ENCODE peak calls at places on chromosomes 16 and 17, in seven cellular contexts. One of them, this sample, is unnamed.

GRCh38 chr17:954431-955164 is 25.0 kb downstream of the NXN start:
- DNase-seq in H1: no peak
- DNase-seq in transverse colon: no peak
- DNase-seq in sigmoid colon: no peak
- DNase-seq in SK-N-SH: no peak
- DNase-seq in stomach: no peak
- DNase-seq in esophagus muscularis mucosa: no peak
- DNase-seq in this sample: no peak

GRCh38 chr17:63492940-63493339 is 16.1 kb downstream of the ACE start:
- DNase-seq in H1: no peak
- DNase-seq in transverse colon: no peak
- DNase-seq in sigmoid colon: no peak
- DNase-seq in SK-N-SH: no peak
- DNase-seq in stomach: no peak
- DNase-seq in esophagus muscularis mucosa: no peak
- DNase-seq in this sample: no peak

GRCh38 chr16:69286941-69287713 is 24.0 kb upstream of the VPS4A start:
- DNase-seq in H1: no peak
- DNase-seq in transverse colon: peak; percentile 26
- DNase-seq in sigmoid colon: peak; percentile 81
- DNase-seq in SK-N-SH: peak; percentile 39
- DNase-seq in stomach: no peak
- DNase-seq in esophagus muscularis mucosa: no peak
- DNase-seq in this sample: no peak

GRCh38 chr16:69166946-69167930 is 19.7 kb upstream of the SNTB2 start:
- DNase-seq in H1: no peak
- DNase-seq in transverse colon: no peak
- DNase-seq in sigmoid colon: peak; percentile 13
- DNase-seq in SK-N-SH: no peak
- DNase-seq in stomach: no peak
- DNase-seq in esophagus muscularis mucosa: no peak
- DNase-seq in this sample: no peak

GRCh38 chr16:65178151-65178550 is 56.3 kb upstream of the CDH11 start:
- DNase-seq in H1: no peak
- DNase-seq in transverse colon: no peak
- DNase-seq in sigmoid colon: no peak
- DNase-seq in SK-N-SH: no peak
- DNase-seq in stomach: no peak
- DNase-seq in esophagus muscularis mucosa: no peak
- DNase-seq in this sample: no peak

GRCh38 chr17:15453782-15454181 is 13.6 kb downstream of the CDRT4 start:
- DNase-seq in H1: no peak
- DNase-seq in transverse colon: no peak
- DNase-seq in sigmoid colon: no peak
- DNase-seq in SK-N-SH: no peak
- DNase-seq in stomach: no peak
- DNase-seq in esophagus muscularis mucosa: no peak
- DNase-seq in this sample: no peak

GRCh38 chr16:59510008-59510424 is 775.9 kb upstream of the GOT2 start:
- DNase-seq in H1: no peak
- DNase-seq in transverse colon: no peak
- DNase-seq in sigmoid colon: no peak
- DNase-seq in SK-N-SH: no peak
- DNase-seq in stomach: peak; percentile 40
- DNase-seq in esophagus muscularis mucosa: no peak
- DNase-seq in this sample: no peak

GRCh38 chr17:14068542-14069250 is 608 bp upstream of the COX10 start:
- DNase-seq in H1: no peak
- DNase-seq in transverse colon: no peak
- DNase-seq in sigmoid colon: no peak
- DNase-seq in SK-N-SH: no peak
- DNase-seq in stomach: no peak
- DNase-seq in esophagus muscularis mucosa: no peak
- DNase-seq in this sample: no peak

GRCh38 chr16:63461248-63461841 is 1425.1 kb upstream of the CDH8 start:
- DNase-seq in H1: no peak
- DNase-seq in transverse colon: no peak
- DNase-seq in sigmoid colon: no peak
- DNase-seq in SK-N-SH: peak; percentile 18
- DNase-seq in stomach: no peak
- DNase-seq in esophagus muscularis mucosa: no peak
- DNase-seq in this sample: no peak

GRCh38 chr16:22623351-22623781 is 112.7 kb downstream of the NPIPB5 start:
- DNase-seq in H1: no peak
- DNase-seq in transverse colon: no peak
- DNase-seq in sigmoid colon: no peak
- DNase-seq in SK-N-SH: no peak
- DNase-seq in stomach: no peak
- DNase-seq in esophagus muscularis mucosa: no peak
- DNase-seq in this sample: no peak

GRCh38 chr17:30477758-30478115 is 529 bp downstream of the GOSR1 start:
- DNase-seq in H1: no peak
- DNase-seq in transverse colon: no peak
- DNase-seq in sigmoid colon: no peak
- DNase-seq in SK-N-SH: no peak
- DNase-seq in stomach: no peak
- DNase-seq in esophagus muscularis mucosa: no peak
- DNase-seq in this sample: no peak

GRCh38 chr17:45256114-45256966 is 5.6 kb downstream of the SPATA32 start:
- DNase-seq in H1: no peak
- DNase-seq in transverse colon: no peak
- DNase-seq in sigmoid colon: no peak
- DNase-seq in SK-N-SH: no peak
- DNase-seq in stomach: no peak
- DNase-seq in esophagus muscularis mucosa: no peak
- DNase-seq in this sample: no peak

GRCh38 chr16:1989826-1990335 is at the start of gene SYNGR3:
- DNase-seq in H1: no peak
- DNase-seq in transverse colon: no peak
- DNase-seq in sigmoid colon: no peak
- DNase-seq in SK-N-SH: peak; percentile 86
- DNase-seq in stomach: no peak
- DNase-seq in esophagus muscularis mucosa: no peak
- DNase-seq in this sample: no peak

GRCh38 chr17:3992370-3992769 is 28.1 kb upstream of the ATP2A3 start:
- DNase-seq in H1: no peak
- DNase-seq in transverse colon: no peak
- DNase-seq in sigmoid colon: no peak
- DNase-seq in SK-N-SH: no peak
- DNase-seq in stomach: no peak
- DNase-seq in esophagus muscularis mucosa: no peak
- DNase-seq in this sample: no peak

GRCh38 chr17:43834106-43834505 is 1.2 kb upstream of the MPP3 start:
- DNase-seq in H1: no peak
- DNase-seq in transverse colon: no peak
- DNase-seq in sigmoid colon: peak; percentile 84
- DNase-seq in SK-N-SH: no peak
- DNase-seq in stomach: no peak
- DNase-seq in esophagus muscularis mucosa: no peak
- DNase-seq in this sample: no peak

GRCh38 chr16:69320731-69321073 is 9.6 kb downstream of the VPS4A start:
- DNase-seq in H1: no peak
- DNase-seq in transverse colon: no peak
- DNase-seq in sigmoid colon: peak; percentile 46
- DNase-seq in SK-N-SH: no peak
- DNase-seq in stomach: no peak
- DNase-seq in esophagus muscularis mucosa: no peak
- DNase-seq in this sample: no peak

GRCh38 chr17:78933959-78934568 is 8.9 kb upstream of the TIMP2 start:
- DNase-seq in H1: no peak
- DNase-seq in transverse colon: peak; percentile 90
- DNase-seq in sigmoid colon: peak; percentile 100
- DNase-seq in SK-N-SH: peak; percentile 86
- DNase-seq in stomach: peak; percentile 96
- DNase-seq in esophagus muscularis mucosa: peak; percentile 99
- DNase-seq in this sample: peak; percentile 96

GRCh38 chr16:89193021-89193575 is 7.2 kb downstream of the SLC22A31 start:
- DNase-seq in H1: peak; percentile 90
- DNase-seq in transverse colon: peak; percentile 63
- DNase-seq in sigmoid colon: no peak
- DNase-seq in SK-N-SH: peak; percentile 87
- DNase-seq in stomach: peak; percentile 62
- DNase-seq in esophagus muscularis mucosa: no peak
- DNase-seq in this sample: no peak

GRCh38 chr16:47492428-47493357 is 31.6 kb downstream of the PHKB start:
- DNase-seq in H1: no peak
- DNase-seq in transverse colon: peak; percentile 57
- DNase-seq in sigmoid colon: peak; percentile 93
- DNase-seq in SK-N-SH: no peak
- DNase-seq in stomach: peak; percentile 47
- DNase-seq in esophagus muscularis mucosa: no peak
- DNase-seq in this sample: peak; percentile 79

GRCh38 chr17:52036416-52036815 is 122.1 kb downstream of the CA10 start:
- DNase-seq in H1: no peak
- DNase-seq in transverse colon: no peak
- DNase-seq in sigmoid colon: no peak
- DNase-seq in SK-N-SH: no peak
- DNase-seq in stomach: no peak
- DNase-seq in esophagus muscularis mucosa: no peak
- DNase-seq in this sample: no peak

GRCh38 chr17:49053171-49053829 is 56.1 kb downstream of the IGF2BP1 start:
- DNase-seq in H1: no peak
- DNase-seq in transverse colon: peak; percentile 19
- DNase-seq in sigmoid colon: no peak
- DNase-seq in SK-N-SH: no peak
- DNase-seq in stomach: no peak
- DNase-seq in esophagus muscularis mucosa: no peak
- DNase-seq in this sample: no peak

GRCh38 chr17:80743181-80743771 is 198.6 kb downstream of the RPTOR start:
- DNase-seq in H1: no peak
- DNase-seq in transverse colon: no peak
- DNase-seq in sigmoid colon: no peak
- DNase-seq in SK-N-SH: no peak
- DNase-seq in stomach: no peak
- DNase-seq in esophagus muscularis mucosa: no peak
- DNase-seq in this sample: no peak

GRCh38 chr17:28953444-28954118 is 2.3 kb upstream of the PHF12 start:
- DNase-seq in H1: peak; percentile 69
- DNase-seq in transverse colon: peak; percentile 51
- DNase-seq in sigmoid colon: peak; percentile 75
- DNase-seq in SK-N-SH: peak; percentile 61
- DNase-seq in stomach: peak; percentile 35
- DNase-seq in esophagus muscularis mucosa: no peak
- DNase-seq in this sample: no peak

DNA sequence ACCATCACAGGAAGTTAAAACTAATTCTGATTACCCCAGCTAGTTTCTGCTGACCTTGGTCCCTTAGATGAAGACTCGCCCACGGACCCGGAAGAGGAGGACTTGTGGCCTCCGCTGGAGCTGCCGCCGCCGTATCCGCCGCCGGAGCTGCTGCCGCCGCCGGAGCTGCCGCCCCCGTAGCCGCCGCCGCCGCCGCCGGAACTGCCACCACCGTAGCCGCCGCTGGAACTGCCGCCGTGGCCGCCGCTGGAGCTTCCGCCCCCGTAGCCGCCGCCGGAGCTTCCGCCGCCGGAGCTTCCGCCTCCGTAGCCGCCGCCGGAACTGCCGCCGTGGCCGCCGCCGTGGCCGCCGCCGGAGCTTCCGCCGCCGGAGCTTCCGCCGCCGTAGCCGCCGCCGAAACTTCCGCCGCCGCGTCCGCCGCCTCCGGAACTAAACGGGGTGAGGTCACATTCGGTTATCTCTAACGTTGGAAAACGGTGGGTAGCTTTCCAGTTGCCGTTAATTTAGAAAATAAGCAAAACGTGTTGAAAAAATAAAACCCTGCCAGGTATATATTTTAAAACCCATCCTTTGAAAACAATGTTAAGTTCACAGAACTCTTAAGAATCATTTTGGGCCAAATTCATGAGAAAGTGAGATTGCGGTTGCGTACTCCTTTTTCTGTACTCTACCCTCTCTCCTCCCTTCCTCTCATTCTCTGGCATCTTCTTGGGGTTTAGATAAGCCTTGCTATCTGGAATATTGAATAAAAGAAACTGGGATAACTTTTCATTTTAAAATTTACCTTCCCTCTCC is 3.5 kb downstream of the KRT10 start:
- DNase-seq in H1: no peak
- DNase-seq in transverse colon: peak; percentile 84
- DNase-seq in sigmoid colon: peak; percentile 86
- DNase-seq in SK-N-SH: peak; percentile 86
- DNase-seq in stomach: peak; percentile 83
- DNase-seq in esophagus muscularis mucosa: no peak
- DNase-seq in this sample: peak; percentile 81
- TF ChIP-seq EP300 in H1: peak; percentile 94
- TF ChIP-seq EP300 in transverse colon: no peak
- TF ChIP-seq EP300 in sigmoid colon: no peak
- TF ChIP-seq EP300 in SK-N-SH: no peak
- TF ChIP-seq EP300 in stomach: no peak
- TF ChIP-seq EP300 in esophagus muscularis mucosa: no peak
- TF ChIP-seq EP300 in this sample: no peak

GRCh38 chr17:7589891-7590611 is at the start of gene SOX15:
- DNase-seq in H1: no peak
- DNase-seq in transverse colon: no peak
- DNase-seq in sigmoid colon: no peak
- DNase-seq in SK-N-SH: peak; percentile 50
- DNase-seq in stomach: no peak
- DNase-seq in esophagus muscularis mucosa: no peak
- DNase-seq in this sample: no peak
- H3K4me3 ChIP-seq in H1: peak within 1 kb of the TSS; percentile 59
- H3K4me3 ChIP-seq in transverse colon: peak within 1 kb of the TSS; percentile 34
- H3K4me3 ChIP-seq in sigmoid colon: peak within 1 kb of the TSS; percentile 72
- H3K4me3 ChIP-seq in SK-N-SH: no peak within 1 kb of the TSS
- H3K4me3 ChIP-seq in stomach: peak within 1 kb of the TSS; percentile 55
- H3K4me3 ChIP-seq in esophagus muscularis mucosa: peak within 1 kb of the TSS; percentile 64
- H3K4me3 ChIP-seq in this sample: peak within 1 kb of the TSS; percentile 59

GRCh38 chr17:74442670-74443515 is 11.0 kb downstream of the GPRC5C start:
- DNase-seq in H1: no peak
- DNase-seq in transverse colon: peak; percentile 91
- DNase-seq in sigmoid colon: peak; percentile 93
- DNase-seq in SK-N-SH: peak; percentile 60
- DNase-seq in stomach: peak; percentile 95
- DNase-seq in esophagus muscularis mucosa: peak; percentile 97
- DNase-seq in this sample: peak; percentile 83
- TF ChIP-seq POLR2AphosphoS5 in H1: no peak
- TF ChIP-seq POLR2AphosphoS5 in transverse colon: peak; percentile 27
- TF ChIP-seq POLR2AphosphoS5 in sigmoid colon: peak; percentile 53
- TF ChIP-seq POLR2AphosphoS5 in SK-N-SH: no peak
- TF ChIP-seq POLR2AphosphoS5 in stomach: peak; percentile 88
- TF ChIP-seq POLR2AphosphoS5 in esophagus muscularis mucosa: peak; percentile 75
- TF ChIP-seq POLR2AphosphoS5 in this sample: peak; percentile 22

DNA sequence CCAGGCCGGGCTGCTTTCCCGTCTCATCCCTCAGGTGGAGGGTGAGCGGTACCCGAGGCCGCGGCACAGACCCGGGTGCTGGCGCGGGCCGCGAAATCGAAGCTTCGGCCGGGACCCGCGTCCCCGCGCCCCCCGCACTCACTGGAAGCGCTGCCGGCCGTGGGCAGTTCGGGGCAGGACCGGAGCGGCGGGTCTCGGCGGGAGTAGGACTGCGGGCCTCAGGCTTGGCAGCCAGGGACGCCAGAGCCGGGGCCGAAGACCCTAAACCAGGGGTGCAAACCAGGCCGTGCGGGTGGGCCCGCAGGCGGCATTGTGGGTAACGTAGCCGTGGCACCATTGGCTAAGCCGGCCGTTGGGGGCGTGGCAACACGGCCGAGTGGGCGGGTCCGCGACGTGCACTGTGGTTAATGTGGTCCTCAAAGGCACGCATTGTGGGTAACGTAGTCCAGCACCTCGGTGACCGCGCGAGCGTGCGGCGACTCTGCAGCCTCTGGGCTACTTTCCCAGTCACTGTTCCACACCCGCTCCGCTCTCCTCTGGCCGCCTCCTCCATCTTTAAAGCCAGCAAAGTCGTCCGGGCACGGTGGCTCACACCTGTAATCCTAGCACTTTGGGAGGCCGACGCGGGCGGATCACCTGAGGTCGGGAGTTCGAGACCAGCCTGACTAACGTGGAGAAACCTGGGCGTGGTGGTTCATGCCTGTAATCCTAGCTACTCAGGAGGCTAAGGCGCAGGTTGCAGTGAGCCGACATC is at the start of gene ZNF500:
- DNase-seq in H1: peak; percentile 91
- DNase-seq in transverse colon: peak; percentile 99
- DNase-seq in sigmoid colon: peak; percentile 98
- DNase-seq in SK-N-SH: peak; percentile 97
- DNase-seq in stomach: peak; percentile 99
- DNase-seq in esophagus muscularis mucosa: peak; percentile 100
- DNase-seq in this sample: peak; percentile 99
- TF ChIP-seq EP300 in H1: no peak
- TF ChIP-seq EP300 in transverse colon: no peak
- TF ChIP-seq EP300 in sigmoid colon: no peak
- TF ChIP-seq EP300 in SK-N-SH: no peak
- TF ChIP-seq EP300 in stomach: no peak
- TF ChIP-seq EP300 in esophagus muscularis mucosa: no peak
- TF ChIP-seq EP300 in this sample: no peak

This sample was measured in suprapubic skin.